ENCODE peak calls at places on chromosomes 6 and 20, in ten cellular contexts. C is breast epithelium, L is endothelial cell of umbilical vein, O is H1, A is upper lobe of left lung, T is stomach, F is prostate gland, J is GM12892, U is HCT116, G is GM12878. M is an unnamed sample.
A peak's percentile ranks its signal among the peaks of the same experiment; 100 is the strongest.

GRCh38 chr6:79372757-79373156 is 138.3 kb upstream of the HMGN3 start:
- DNase-seq in F (no peak), L (no peak), C (no peak), O (no peak), G (no peak), J (no peak), A (no peak), T (no peak), U (no peak), M (no peak)

GRCh38 chr20:46312075-46312944 is 4.0 kb upstream of the CDH22 start:
- DNase-seq in U (no peak), F (no peak), G (no peak), J (no peak), T (peak; percentile 50), O (peak; percentile 46), C (no peak), L (no peak), A (no peak), M (no peak)

GRCh38 chr6:13445005-13445743 is 42.2 kb downstream of the GFOD1 start:
- DNase-seq in C (peak; percentile 63), L (peak; percentile 59), A (peak; percentile 62), G (no peak), T (peak; percentile 68), F (peak; percentile 72), J (no peak), O (no peak), U (no peak), M (peak; percentile 89)

GRCh38 chr6:104573372-104573771 is 286.3 kb downstream of the HACE1 start:
- DNase-seq in U (no peak), C (no peak), O (no peak), L (no peak), F (no peak), A (no peak), T (no peak), J (no peak), G (no peak), M (no peak)

GRCh38 chr6:68497927-68498326 is 137.2 kb upstream of the ADGRB3 start:
- DNase-seq in O (no peak), T (no peak), F (no peak), J (no peak), U (no peak), G (no peak), L (no peak), A (no peak), C (no peak), M (no peak)

GRCh38 chr6:69232506-69233194 is 564.2 kb downstream of the LMBRD1 start:
- DNase-seq in A (peak; percentile 48), L (peak; percentile 15), G (no peak), J (peak; percentile 5), U (no peak), F (peak; percentile 44), T (peak; percentile 53), O (no peak), C (peak; percentile 71), M (peak; percentile 63)

GRCh38 chr6:55895972-55896371 is 20.6 kb upstream of the BMP5 start:
- DNase-seq in T (no peak), U (no peak), L (no peak), J (no peak), O (no peak), A (no peak), G (no peak), C (no peak), F (peak; percentile 13), M (no peak)

GRCh38 chr6:150745896-150746295 is 119.6 kb upstream of the MTHFD1L start:
- DNase-seq in U (no peak), C (no peak), F (no peak), O (no peak), L (no peak), G (no peak), T (no peak), A (no peak), J (no peak), M (no peak)

GRCh38 chr20:59185809-59186208 is 22.2 kb downstream of the ZNF831 start:
- DNase-seq in C (no peak), T (no peak), J (no peak), F (no peak), O (no peak), G (no peak), U (no peak), A (no peak), L (no peak), M (no peak)

GRCh38 chr6:27275025-27275956 is 27.8 kb downstream of the PRSS16 start:
- DNase-seq in F (no peak), G (no peak), O (no peak), C (no peak), T (no peak), A (no peak), J (no peak), U (peak; percentile 38), L (no peak), M (no peak)

GRCh38 chr20:46219190-46219589 is 89.1 kb downstream of the CDH22 start:
- DNase-seq in A (no peak), U (no peak), L (no peak), T (no peak), C (no peak), G (no peak), F (no peak), O (no peak), J (no peak), M (no peak)

GRCh38 chr6:153003294-153003645 is 761 bp upstream of the MTRF1L start:
- DNase-seq in G (no peak), F (no peak), C (no peak), U (no peak), O (no peak), T (no peak), A (no peak), L (no peak), J (no peak), M (no peak)

GRCh38 chr6:135506270-135506997 is 8.9 kb upstream of the AHI1 start:
- DNase-seq in J (no peak), F (peak; percentile 25), O (no peak), C (no peak), T (no peak), G (no peak), L (peak; percentile 61), A (no peak), U (no peak), M (no peak)

GRCh38 chr6:164107297-164107995 is 692.9 kb downstream of the QKI start:
- DNase-seq in T (no peak), A (no peak), U (no peak), G (no peak), O (no peak), F (no peak), C (no peak), J (no peak), L (no peak), M (no peak)

GRCh38 chr6:135182120-135182992 is 1.2 kb downstream of the MYB start:
- DNase-seq in U (no peak), A (peak; percentile 36), J (no peak), T (peak; percentile 31), O (no peak), G (no peak), C (peak; percentile 53), F (no peak), L (peak; percentile 9), M (peak; percentile 47)

GRCh38 chr20:38941726-38942389 is 15.6 kb downstream of the FAM83D start:
- DNase-seq in F (no peak), J (no peak), G (no peak), C (no peak), U (no peak), L (no peak), A (no peak), T (no peak), O (no peak), M (no peak)

GRCh38 chr20:50356962-50357782 is 153.0 kb upstream of the PTPN1 start:
- DNase-seq in U (no peak), O (no peak), L (no peak), F (no peak), J (no peak), T (no peak), G (no peak), A (no peak), C (no peak), M (no peak)

GRCh38 chr6:19297880-19298279 is 539.3 kb upstream of the ID4 start:
- DNase-seq in U (no peak), C (no peak), F (no peak), J (no peak), G (no peak), L (no peak), O (no peak), A (no peak), T (no peak), M (no peak)

GRCh38 chr6:170099387-170099786 is 191.5 kb downstream of the DLL1 start:
- DNase-seq in J (no peak), O (no peak), C (peak; percentile 22), G (no peak), A (peak; percentile 7), F (no peak), U (no peak), T (peak; percentile 13), L (no peak), M (no peak)

GRCh38 chr6:35731414-35731735 is 5.5 kb upstream of the ARMC12 start:
- DNase-seq in A (peak; percentile 98), U (no peak), J (peak; percentile 88), G (peak; percentile 72), C (peak; percentile 90), L (peak; percentile 85), T (peak; percentile 93), F (peak; percentile 93), O (no peak), M (peak; percentile 98)
- TF ChIP-seq POLR2A in A (peak; percentile 59), U (no peak), J (peak; percentile 70), G (peak; percentile 88), C (peak; percentile 36), L (no peak), T (no peak), F (peak; percentile 64), O (peak; percentile 44), M (peak; percentile 75)

GRCh38 chr6:132817554-132818403 is 3.4 kb downstream of the RPS12 start:
- DNase-seq in T (no peak), U (no peak), C (no peak), O (no peak), J (no peak), F (no peak), G (no peak), L (no peak), A (no peak), M (no peak)
- TF ChIP-seq POLR2AphosphoS5 in T (no peak), U (peak; percentile 42), C (no peak), O (peak; percentile 97), J (peak; percentile 54), F (no peak), G (peak; percentile 74), L (peak; percentile 23), A (no peak), M (no peak)

GRCh38 chr20:40689100-40689942 is at the start of gene MAFB:
- DNase-seq in A (peak; percentile 92), J (peak; percentile 58), U (no peak), T (peak; percentile 88), O (peak; percentile 65), G (no peak), C (peak; percentile 95), L (peak; percentile 95), F (peak; percentile 95), M (peak; percentile 80)
- TF ChIP-seq POLR2A in A (peak; percentile 96), J (peak; percentile 35), U (no peak), T (no peak), O (peak; percentile 88), G (peak; percentile 83), C (peak; percentile 93), L (peak; percentile 99), F (peak; percentile 96), M (peak; percentile 89)

DNA sequence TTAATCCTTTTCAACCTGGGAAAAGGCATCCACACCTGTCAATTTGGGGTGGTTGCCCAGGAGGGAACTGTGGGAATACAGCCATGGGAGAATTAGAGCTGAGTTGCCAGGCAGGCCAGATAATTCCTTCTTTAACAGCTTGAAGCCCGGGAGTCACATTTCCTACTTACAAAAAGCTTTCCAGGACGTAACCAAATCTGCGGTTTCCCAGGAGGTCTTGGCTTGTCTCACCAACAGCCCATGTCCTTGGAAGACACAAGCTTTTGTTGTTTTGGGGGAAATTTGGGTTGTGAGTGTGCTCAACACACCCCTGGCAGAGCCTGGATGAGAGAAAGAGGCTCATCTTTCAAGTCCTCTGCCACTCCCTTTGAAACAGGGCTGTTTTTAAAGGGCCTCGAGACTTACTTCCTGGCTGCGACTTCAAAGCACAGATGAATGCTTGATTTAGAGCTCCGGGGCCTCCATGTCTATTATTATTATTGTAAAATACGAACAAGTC is 465.9 kb upstream of the BTBD3 start:
- DNase-seq in F (peak; percentile 15), T (no peak), O (no peak), G (no peak), U (peak; percentile 26), L (no peak), J (no peak), C (no peak), A (no peak), M (no peak)
- TF ChIP-seq POLR2AphosphoS5 in F (peak; percentile 32), T (no peak), O (no peak), G (no peak), U (no peak), L (no peak), J (no peak), C (no peak), A (no peak), M (no peak)